ENCODE peak calls at places on chromosomes 2 and 18, in nine cellular contexts. A, E, G, Y, M, P, T, K and D are unnamed samples.
A peak's percentile ranks its signal among the peaks of the same experiment; 100 is the strongest.

GRCh38 chr2:215536476-215536875 is 100.6 kb upstream of the FN1 start:
- DNase-seq in T (no peak), K (no peak), A (peak; percentile 40), E (no peak), P (no peak), Y (no peak), G (peak; percentile 78), M (no peak), D (no peak)

GRCh38 chr2:64491426-64491825 is 32.7 kb upstream of the AFTPH start:
- DNase-seq in E (no peak), G (peak; percentile 69), T (no peak), M (no peak), A (no peak), K (no peak), Y (no peak), P (no peak), D (peak; percentile 26)

GRCh38 chr2:195613922-195614321 is 43.1 kb upstream of the SLC39A10 start:
- DNase-seq in Y (no peak), M (no peak), P (no peak), K (no peak), G (peak; percentile 96), E (no peak), T (no peak), A (peak; percentile 30), D (no peak)

GRCh38 chr18:55695091-55695490 is 107.1 kb upstream of the TCF4 start:
- DNase-seq in K (no peak), Y (no peak), T (no peak), G (peak; percentile 30), P (no peak), A (no peak), E (no peak), M (no peak), D (no peak)

GRCh38 chr2:46780801-46781445 is 134.7 kb downstream of the MCFD2 start:
- DNase-seq in P (no peak), Y (no peak), E (no peak), T (no peak), A (no peak), M (no peak), G (peak; percentile 36), K (peak; percentile 42), D (peak; percentile 93)

GRCh38 chr18:77676901-77677300 is 427.3 kb downstream of the GALR1 start:
- DNase-seq in Y (no peak), E (no peak), A (no peak), M (no peak), T (no peak), P (no peak), K (no peak), G (no peak), D (peak; percentile 75)

GRCh38 chr2:192390401-192390800 is 195.7 kb upstream of the TMEFF2 start:
- DNase-seq in K (no peak), M (no peak), G (no peak), T (no peak), E (no peak), P (no peak), Y (no peak), A (no peak), D (no peak)

GRCh38 chr2:62871506-62871905 is 166.0 kb downstream of the EHBP1 start:
- DNase-seq in P (no peak), K (no peak), E (no peak), Y (no peak), G (no peak), M (no peak), T (no peak), A (no peak), D (no peak)

GRCh38 chr2:18218160-18218933 is 339.9 kb downstream of the KCNS3 start:
- DNase-seq in E (no peak), K (no peak), Y (no peak), T (no peak), M (no peak), A (no peak), P (no peak), G (no peak), D (no peak)

GRCh38 chr2:30765226-30765625 is 42.0 kb downstream of the CAPN13 start:
- DNase-seq in T (no peak), A (no peak), Y (no peak), E (no peak), P (no peak), M (no peak), K (no peak), G (no peak), D (peak; percentile 35)

GRCh38 chr2:54665436-54665856 is 58.0 kb upstream of the EML6 start:
- DNase-seq in Y (peak; percentile 70), A (peak; percentile 48), M (peak; percentile 25), E (peak; percentile 75), G (peak; percentile 57), T (no peak), P (no peak), K (no peak), D (peak; percentile 90)

GRCh38 chr2:6764968-6765723 is 100.6 kb downstream of the CMPK2 start:
- DNase-seq in T (no peak), M (peak; percentile 87), A (no peak), P (no peak), Y (no peak), E (no peak), K (no peak), G (no peak), D (no peak)

GRCh38 chr2:67295851-67296250 is 101.3 kb upstream of the ETAA1 start:
- DNase-seq in A (no peak), Y (no peak), E (no peak), G (peak; percentile 33), P (no peak), T (no peak), M (no peak), K (peak; percentile 1), D (no peak)

GRCh38 chr2:61714210-61714609 is 139.7 kb downstream of the FAM161A start:
- DNase-seq in A (no peak), M (no peak), E (no peak), P (no peak), G (no peak), T (no peak), K (no peak), Y (no peak), D (no peak)

GRCh38 chr18:21489119-21489750 is 111.3 kb downstream of the ESCO1 start:
- DNase-seq in M (peak; percentile 73), T (no peak), G (peak; percentile 66), E (peak; percentile 61), A (peak; percentile 52), K (peak; percentile 17), Y (peak; percentile 64), P (no peak), D (peak; percentile 84)

GRCh38 chr2:29066271-29066860 is 8.0 kb downstream of the PCARE start:
- DNase-seq in P (peak; percentile 28), Y (no peak), G (peak; percentile 30), K (no peak), T (no peak), A (no peak), M (no peak), E (no peak), D (no peak)

GRCh38 chr18:58761241-58761969 is 90.1 kb downstream of the MALT1 start:
- DNase-seq in K (no peak), E (peak; percentile 27), M (no peak), P (no peak), Y (no peak), A (no peak), G (peak; percentile 14), T (no peak), D (peak; percentile 18)

GRCh38 chr18:54181856-54182612 is 42.4 kb downstream of the MBD2 start:
- DNase-seq in T (no peak), Y (no peak), E (no peak), G (peak; percentile 30), P (no peak), K (no peak), A (no peak), M (no peak), D (no peak)

GRCh38 chr2:133674066-133674432 is 105.8 kb upstream of the NCKAP5 start:
- DNase-seq in Y (no peak), T (no peak), K (no peak), G (no peak), A (no peak), E (no peak), P (no peak), M (no peak), D (no peak)

GRCh38 chr2:4247796-4248195 is 544.4 kb downstream of the DCDC2C start:
- DNase-seq in E (no peak), P (no peak), G (no peak), A (no peak), K (no peak), M (no peak), Y (no peak), T (no peak), D (no peak)

GRCh38 chr2:10813085-10813748 is 632 bp upstream of the PDIA6 start:
- DNase-seq in M (no peak), P (no peak), E (no peak), G (no peak), K (no peak), A (no peak), Y (no peak), T (no peak), D (no peak)